ENCODE peak calls at places on chromosome 5, in ten cellular contexts. B, O, C, V, P, M, G, H, Q and U are unnamed samples.

GRCh38 chr5:41509399-41510175 is 814 bp downstream of the PLCXD3 start:
- DNase-seq in P (peak; percentile 31), M (no peak), V (no peak), Q (no peak), H (peak; percentile 8), G (no peak), O (no peak), B (no peak), C (no peak), U (no peak)

GRCh38 chr5:110413856-110414255 is 312.6 kb downstream of the TMEM232 start:
- DNase-seq in O (no peak), B (no peak), V (peak; percentile 84), C (peak; percentile 3), H (no peak), G (no peak), P (no peak), Q (no peak), M (no peak), U (no peak)

GRCh38 chr5:4159681-4160080 is 564.0 kb downstream of the IRX1 start:
- DNase-seq in P (no peak), O (no peak), G (no peak), M (no peak), H (no peak), V (peak; percentile 3), C (no peak), B (no peak), Q (no peak), U (no peak)

GRCh38 chr5:145811834-145812625 is 23.1 kb downstream of the PRELID2 start:
- DNase-seq in O (no peak), V (peak; percentile 38), B (peak; percentile 69), Q (no peak), G (peak; percentile 30), M (peak; percentile 43), H (peak; percentile 35), C (peak; percentile 41), P (no peak), U (no peak)

GRCh38 chr5:154937186-154937717 is 759 bp downstream of the GEMIN5 start:
- DNase-seq in C (peak; percentile 8), V (peak; percentile 12), M (no peak), O (no peak), Q (no peak), P (no peak), H (no peak), B (no peak), G (no peak), U (no peak)

GRCh38 chr5:94017579-94017978 is 276.2 kb upstream of the POU5F2 start:
- DNase-seq in G (no peak), O (no peak), B (no peak), P (no peak), M (no peak), C (no peak), Q (no peak), H (no peak), V (peak; percentile 64), U (no peak)

GRCh38 chr5:179345429-179346321 is at the start of gene ADAMTS2:
- DNase-seq in M (peak; percentile 37), O (peak; percentile 30), Q (peak; percentile 77), H (peak; percentile 23), V (no peak), G (peak; percentile 35), C (peak; percentile 77), B (no peak), P (peak; percentile 65), U (no peak)

GRCh38 chr5:171155621-171156020 is 153.4 kb upstream of the TLX3 start:
- DNase-seq in G (no peak), P (no peak), M (no peak), V (peak; percentile 76), Q (no peak), O (no peak), H (no peak), C (no peak), B (peak; percentile 62), U (no peak)

GRCh38 chr5:1666812-1667588 is 132.6 kb downstream of the MRPL36 start:
- DNase-seq in M (peak; percentile 72), B (no peak), H (peak; percentile 89), O (peak; percentile 47), C (peak; percentile 82), V (no peak), P (peak; percentile 37), G (peak; percentile 56), Q (no peak), U (peak; percentile 35)

GRCh38 chr5:90548069-90548593 is 10.5 kb upstream of the ADGRV1 start:
- DNase-seq in C (peak; percentile 70), P (peak; percentile 45), Q (no peak), G (no peak), V (peak; percentile 31), O (peak; percentile 61), M (peak; percentile 87), B (no peak), H (no peak), U (no peak)

DNA sequence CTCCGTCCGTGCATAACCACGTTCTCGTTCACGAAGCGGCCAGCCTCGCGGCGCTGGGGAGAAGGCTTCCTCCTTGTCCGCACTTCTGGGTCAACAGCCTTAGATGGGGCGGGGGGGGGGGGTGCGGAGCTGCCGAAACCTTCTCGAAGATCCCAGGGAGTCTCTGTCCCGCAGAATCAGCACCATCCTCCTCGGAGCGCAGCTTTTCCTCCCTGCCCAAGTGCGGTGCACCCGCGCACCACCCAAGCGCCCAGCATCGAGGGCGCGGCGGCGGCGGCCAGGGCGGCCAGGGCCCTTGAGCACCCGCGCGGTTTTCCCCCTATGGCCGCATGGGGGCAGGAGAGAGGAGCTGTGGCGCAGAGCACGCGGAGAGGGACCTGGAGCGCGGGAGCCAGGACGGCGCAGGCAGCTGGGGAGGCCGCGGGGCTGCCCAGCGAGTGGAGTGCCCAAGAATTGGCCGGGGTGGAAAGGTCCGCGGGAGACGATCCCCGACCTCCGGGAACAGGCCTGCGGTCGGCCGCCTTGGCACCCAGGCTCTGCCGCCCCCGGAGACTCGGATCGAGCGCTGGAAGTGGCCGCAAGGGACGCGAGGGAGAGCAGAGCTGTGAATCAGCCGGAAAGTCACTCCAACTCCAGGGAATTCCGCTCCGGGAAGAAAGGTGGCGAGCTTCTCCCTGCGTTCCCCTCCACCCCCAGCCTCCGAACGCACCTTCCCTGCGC is 43.1 kb downstream of the TMEM174 start:
- DNase-seq in G (peak; percentile 70), H (peak; percentile 87), P (peak; percentile 73), V (peak; percentile 77), M (peak; percentile 88), C (peak; percentile 91), O (peak; percentile 83), Q (peak; percentile 53), B (peak; percentile 82), U (peak; percentile 60)
- H3K27ac ChIP-seq in G (peak overlapping the region; percentile 64), H (peak overlapping the region; percentile 88), P (no peak overlapping the region), V (no peak overlapping the region), M (no peak overlapping the region), C (no peak overlapping the region), O (peak overlapping the region; percentile 32), Q (no peak overlapping the region), B (no peak overlapping the region), U (no peak overlapping the region)

GRCh38 chr5:135449608-135450007 is 2.5 kb upstream of the DCANP1 start:
- DNase-seq in P (no peak), Q (no peak), O (peak; percentile 5), C (no peak), G (no peak), V (no peak), B (no peak), M (no peak), H (no peak), U (no peak)
- H3K4me3 ChIP-seq in P (no peak overlapping the region), Q (no peak overlapping the region), O (no peak overlapping the region), C (no peak overlapping the region), G (no peak overlapping the region), V (no peak overlapping the region), B (no peak overlapping the region), M (no peak overlapping the region), H (no peak overlapping the region), U (no peak overlapping the region)

GRCh38 chr5:165076686-165077085 is 1571.3 kb downstream of the MAT2B start:
- DNase-seq in G (no peak), M (no peak), Q (no peak), P (no peak), B (no peak), H (no peak), C (no peak), O (no peak), V (no peak), U (no peak)
- H3K27ac ChIP-seq in G (no peak overlapping the region), M (no peak overlapping the region), Q (no peak overlapping the region), P (no peak overlapping the region), B (no peak overlapping the region), H (no peak overlapping the region), C (no peak overlapping the region), O (no peak overlapping the region), V (no peak overlapping the region), U (no peak overlapping the region)

GRCh38 chr5:7419846-7420245 is 23.9 kb downstream of the ADCY2 start:
- DNase-seq in C (no peak), M (no peak), P (no peak), G (no peak), V (no peak), H (no peak), Q (no peak), O (no peak), B (no peak), U (no peak)

GRCh38 chr5:7422262-7422661 is 26.3 kb downstream of the ADCY2 start:
- DNase-seq in V (peak; percentile 63), H (no peak), M (no peak), B (no peak), G (no peak), P (no peak), C (no peak), Q (no peak), O (no peak), U (no peak)

GRCh38 chr5:7419367-7419766 is 23.4 kb downstream of the ADCY2 start:
- DNase-seq in M (no peak), P (no peak), B (no peak), Q (no peak), O (no peak), V (no peak), G (no peak), C (no peak), H (no peak), U (no peak)

GRCh38 chr5:7422719-7423118 is 26.8 kb downstream of the ADCY2 start:
- DNase-seq in Q (no peak), M (no peak), H (no peak), V (peak; percentile 64), C (no peak), B (no peak), P (no peak), O (no peak), G (no peak), U (no peak)

GRCh38 chr5:7420506-7421280 is 24.8 kb downstream of the ADCY2 start:
- DNase-seq in O (no peak), P (no peak), B (no peak), Q (no peak), V (no peak), C (no peak), M (no peak), H (no peak), G (no peak), U (no peak)
- H3K4me3 ChIP-seq in O (no peak overlapping the region), P (no peak overlapping the region), B (no peak overlapping the region), Q (no peak overlapping the region), V (no peak overlapping the region), C (no peak overlapping the region), M (no peak overlapping the region), H (no peak overlapping the region), G (no peak overlapping the region), U (no peak overlapping the region)

GRCh38 chr5:150167908-150168307 is 1.3 kb downstream of the CDX1 start:
- DNase-seq in C (no peak), M (no peak), H (no peak), G (no peak), O (no peak), V (no peak), B (no peak), P (no peak), Q (no peak), U (no peak)
- H3K27ac ChIP-seq in C (peak overlapping the region; percentile 51), M (no peak overlapping the region), H (no peak overlapping the region), G (no peak overlapping the region), O (no peak overlapping the region), V (no peak overlapping the region), B (no peak overlapping the region), P (no peak overlapping the region), Q (no peak overlapping the region), U (no peak overlapping the region)